ENCODE peak calls at places on chromosomes 6 and 20, in ten cellular contexts. One of them, this sample, is unnamed.

GRCh38 chr6:75077694-75078093 is 128.2 kb downstream of the COL12A1 start:
- DNase-seq in left ventricle myocardium inferior: no peak
- DNase-seq in stimulated activated CD4-positive, alpha-beta T cell treated with anti-CD3 and anti-CD28 coated beads, TNF-alpha, amount 100 ng/mL, for 24 hours: no peak
- DNase-seq in H7: no peak
- DNase-seq in neural crest cell: no peak
- DNase-seq in left cardiac atrium: no peak
- DNase-seq in NCI-H1417: no peak
- DNase-seq in GM13976: no peak
- DNase-seq in mesenchymal stem cell: no peak
- DNase-seq in CD8-positive, alpha-beta memory T cell: no peak
- DNase-seq in this sample: no peak

GRCh38 chr6:46925563-46926253 is 4.0 kb upstream of the ADGRF5 start:
- DNase-seq in left ventricle myocardium inferior: no peak
- DNase-seq in stimulated activated CD4-positive, alpha-beta T cell treated with anti-CD3 and anti-CD28 coated beads, TNF-alpha, amount 100 ng/mL, for 24 hours: no peak
- DNase-seq in H7: no peak
- DNase-seq in neural crest cell: no peak
- DNase-seq in left cardiac atrium: peak
- DNase-seq in NCI-H1417: no peak
- DNase-seq in GM13976: no peak
- DNase-seq in mesenchymal stem cell: peak
- DNase-seq in CD8-positive, alpha-beta memory T cell: no peak
- DNase-seq in this sample: peak

GRCh38 chr6:12254228-12254627 is 35.9 kb upstream of the EDN1 start:
- DNase-seq in left ventricle myocardium inferior: no peak
- DNase-seq in stimulated activated CD4-positive, alpha-beta T cell treated with anti-CD3 and anti-CD28 coated beads, TNF-alpha, amount 100 ng/mL, for 24 hours: no peak
- DNase-seq in H7: no peak
- DNase-seq in neural crest cell: no peak
- DNase-seq in left cardiac atrium: no peak
- DNase-seq in NCI-H1417: no peak
- DNase-seq in GM13976: no peak
- DNase-seq in mesenchymal stem cell: no peak
- DNase-seq in CD8-positive, alpha-beta memory T cell: no peak
- DNase-seq in this sample: no peak

GRCh38 chr6:137775192-137775591 is 91.9 kb upstream of the TNFAIP3 start:
- DNase-seq in left ventricle myocardium inferior: no peak
- DNase-seq in stimulated activated CD4-positive, alpha-beta T cell treated with anti-CD3 and anti-CD28 coated beads, TNF-alpha, amount 100 ng/mL, for 24 hours: no peak
- DNase-seq in H7: no peak
- DNase-seq in neural crest cell: no peak
- DNase-seq in left cardiac atrium: no peak
- DNase-seq in NCI-H1417: no peak
- DNase-seq in GM13976: no peak
- DNase-seq in mesenchymal stem cell: no peak
- DNase-seq in CD8-positive, alpha-beta memory T cell: no peak
- DNase-seq in this sample: no peak

GRCh38 chr20:38230957-38231785 is 29.4 kb downstream of the KIAA1755 start:
- DNase-seq in left ventricle myocardium inferior: no peak
- DNase-seq in stimulated activated CD4-positive, alpha-beta T cell treated with anti-CD3 and anti-CD28 coated beads, TNF-alpha, amount 100 ng/mL, for 24 hours: no peak
- DNase-seq in H7: no peak
- DNase-seq in neural crest cell: no peak
- DNase-seq in left cardiac atrium: peak
- DNase-seq in NCI-H1417: no peak
- DNase-seq in GM13976: no peak
- DNase-seq in mesenchymal stem cell: no peak
- DNase-seq in CD8-positive, alpha-beta memory T cell: no peak
- DNase-seq in this sample: no peak

GRCh38 chr20:22529150-22530019 is 55.0 kb downstream of the FOXA2 start:
- DNase-seq in left ventricle myocardium inferior: no peak
- DNase-seq in stimulated activated CD4-positive, alpha-beta T cell treated with anti-CD3 and anti-CD28 coated beads, TNF-alpha, amount 100 ng/mL, for 24 hours: no peak
- DNase-seq in H7: no peak
- DNase-seq in neural crest cell: no peak
- DNase-seq in left cardiac atrium: no peak
- DNase-seq in NCI-H1417: peak
- DNase-seq in GM13976: no peak
- DNase-seq in mesenchymal stem cell: no peak
- DNase-seq in CD8-positive, alpha-beta memory T cell: no peak
- DNase-seq in this sample: no peak

GRCh38 chr6:134035823-134036296 is 16.6 kb downstream of the SLC2A12 start:
- DNase-seq in left ventricle myocardium inferior: no peak
- DNase-seq in stimulated activated CD4-positive, alpha-beta T cell treated with anti-CD3 and anti-CD28 coated beads, TNF-alpha, amount 100 ng/mL, for 24 hours: no peak
- DNase-seq in H7: no peak
- DNase-seq in neural crest cell: no peak
- DNase-seq in left cardiac atrium: no peak
- DNase-seq in NCI-H1417: peak
- DNase-seq in GM13976: no peak
- DNase-seq in mesenchymal stem cell: no peak
- DNase-seq in CD8-positive, alpha-beta memory T cell: no peak
- DNase-seq in this sample: no peak

GRCh38 chr6:44831002-44831610 is 443.6 kb downstream of the CDC5L start:
- DNase-seq in left ventricle myocardium inferior: no peak
- DNase-seq in stimulated activated CD4-positive, alpha-beta T cell treated with anti-CD3 and anti-CD28 coated beads, TNF-alpha, amount 100 ng/mL, for 24 hours: no peak
- DNase-seq in H7: no peak
- DNase-seq in neural crest cell: no peak
- DNase-seq in left cardiac atrium: no peak
- DNase-seq in NCI-H1417: no peak
- DNase-seq in GM13976: no peak
- DNase-seq in mesenchymal stem cell: peak
- DNase-seq in CD8-positive, alpha-beta memory T cell: no peak
- DNase-seq in this sample: no peak

GRCh38 chr6:145278163-145278807 is 457.0 kb downstream of the EPM2A start:
- DNase-seq in left ventricle myocardium inferior: no peak
- DNase-seq in stimulated activated CD4-positive, alpha-beta T cell treated with anti-CD3 and anti-CD28 coated beads, TNF-alpha, amount 100 ng/mL, for 24 hours: no peak
- DNase-seq in H7: no peak
- DNase-seq in neural crest cell: no peak
- DNase-seq in left cardiac atrium: no peak
- DNase-seq in NCI-H1417: no peak
- DNase-seq in GM13976: no peak
- DNase-seq in mesenchymal stem cell: peak
- DNase-seq in CD8-positive, alpha-beta memory T cell: no peak
- DNase-seq in this sample: no peak

GRCh38 chr6:209432-210103 is 82.7 kb upstream of the DUSP22 start:
- DNase-seq in left ventricle myocardium inferior: no peak
- DNase-seq in stimulated activated CD4-positive, alpha-beta T cell treated with anti-CD3 and anti-CD28 coated beads, TNF-alpha, amount 100 ng/mL, for 24 hours: no peak
- DNase-seq in H7: no peak
- DNase-seq in neural crest cell: no peak
- DNase-seq in left cardiac atrium: no peak
- DNase-seq in NCI-H1417: no peak
- DNase-seq in GM13976: peak
- DNase-seq in mesenchymal stem cell: no peak
- DNase-seq in CD8-positive, alpha-beta memory T cell: peak
- DNase-seq in this sample: no peak

GRCh38 chr20:4817230-4817671 is 95.5 kb downstream of the PRND start:
- DNase-seq in left ventricle myocardium inferior: no peak
- DNase-seq in stimulated activated CD4-positive, alpha-beta T cell treated with anti-CD3 and anti-CD28 coated beads, TNF-alpha, amount 100 ng/mL, for 24 hours: no peak
- DNase-seq in H7: no peak
- DNase-seq in neural crest cell: no peak
- DNase-seq in left cardiac atrium: no peak
- DNase-seq in NCI-H1417: no peak
- DNase-seq in GM13976: no peak
- DNase-seq in mesenchymal stem cell: no peak
- DNase-seq in CD8-positive, alpha-beta memory T cell: no peak
- DNase-seq in this sample: no peak

GRCh38 chr6:31394381-31394780 is 9.0 kb upstream of the MICA start:
- DNase-seq in left ventricle myocardium inferior: no peak
- DNase-seq in stimulated activated CD4-positive, alpha-beta T cell treated with anti-CD3 and anti-CD28 coated beads, TNF-alpha, amount 100 ng/mL, for 24 hours: no peak
- DNase-seq in H7: no peak
- DNase-seq in neural crest cell: no peak
- DNase-seq in left cardiac atrium: no peak
- DNase-seq in NCI-H1417: no peak
- DNase-seq in GM13976: no peak
- DNase-seq in mesenchymal stem cell: no peak
- DNase-seq in CD8-positive, alpha-beta memory T cell: no peak
- DNase-seq in this sample: no peak

GRCh38 chr6:118768441-118768840 is 117.0 kb upstream of the CEP85L start:
- DNase-seq in left ventricle myocardium inferior: no peak
- DNase-seq in stimulated activated CD4-positive, alpha-beta T cell treated with anti-CD3 and anti-CD28 coated beads, TNF-alpha, amount 100 ng/mL, for 24 hours: no peak
- DNase-seq in H7: no peak
- DNase-seq in neural crest cell: no peak
- DNase-seq in left cardiac atrium: no peak
- DNase-seq in NCI-H1417: no peak
- DNase-seq in GM13976: no peak
- DNase-seq in mesenchymal stem cell: no peak
- DNase-seq in CD8-positive, alpha-beta memory T cell: no peak
- DNase-seq in this sample: no peak

GRCh38 chr6:96909826-96910225 is 12.1 kb upstream of the NDUFAF4 start:
- DNase-seq in left ventricle myocardium inferior: no peak
- DNase-seq in stimulated activated CD4-positive, alpha-beta T cell treated with anti-CD3 and anti-CD28 coated beads, TNF-alpha, amount 100 ng/mL, for 24 hours: no peak
- DNase-seq in H7: no peak
- DNase-seq in neural crest cell: no peak
- DNase-seq in left cardiac atrium: no peak
- DNase-seq in NCI-H1417: no peak
- DNase-seq in GM13976: no peak
- DNase-seq in mesenchymal stem cell: no peak
- DNase-seq in CD8-positive, alpha-beta memory T cell: no peak
- DNase-seq in this sample: no peak

GRCh38 chr6:34182751-34183531 is 37.1 kb upstream of the GRM4 start:
- DNase-seq in left ventricle myocardium inferior: no peak
- DNase-seq in stimulated activated CD4-positive, alpha-beta T cell treated with anti-CD3 and anti-CD28 coated beads, TNF-alpha, amount 100 ng/mL, for 24 hours: peak
- DNase-seq in H7: peak
- DNase-seq in neural crest cell: no peak
- DNase-seq in left cardiac atrium: no peak
- DNase-seq in NCI-H1417: no peak
- DNase-seq in GM13976: peak
- DNase-seq in mesenchymal stem cell: no peak
- DNase-seq in CD8-positive, alpha-beta memory T cell: peak
- DNase-seq in this sample: no peak

GRCh38 chr6:156954191-156954590 is 177.0 kb downstream of the ARID1B start:
- DNase-seq in left ventricle myocardium inferior: no peak
- DNase-seq in stimulated activated CD4-positive, alpha-beta T cell treated with anti-CD3 and anti-CD28 coated beads, TNF-alpha, amount 100 ng/mL, for 24 hours: no peak
- DNase-seq in H7: no peak
- DNase-seq in neural crest cell: no peak
- DNase-seq in left cardiac atrium: no peak
- DNase-seq in NCI-H1417: no peak
- DNase-seq in GM13976: no peak
- DNase-seq in mesenchymal stem cell: peak
- DNase-seq in CD8-positive, alpha-beta memory T cell: no peak
- DNase-seq in this sample: no peak

GRCh38 chr6:5174756-5175155 is 86.0 kb downstream of the LYRM4 start:
- DNase-seq in left ventricle myocardium inferior: no peak
- DNase-seq in stimulated activated CD4-positive, alpha-beta T cell treated with anti-CD3 and anti-CD28 coated beads, TNF-alpha, amount 100 ng/mL, for 24 hours: no peak
- DNase-seq in H7: no peak
- DNase-seq in neural crest cell: no peak
- DNase-seq in left cardiac atrium: no peak
- DNase-seq in NCI-H1417: no peak
- DNase-seq in GM13976: no peak
- DNase-seq in mesenchymal stem cell: no peak
- DNase-seq in CD8-positive, alpha-beta memory T cell: no peak
- DNase-seq in this sample: no peak

GRCh38 chr6:74879234-74879633 is 326.6 kb downstream of the COL12A1 start:
- DNase-seq in left ventricle myocardium inferior: no peak
- DNase-seq in stimulated activated CD4-positive, alpha-beta T cell treated with anti-CD3 and anti-CD28 coated beads, TNF-alpha, amount 100 ng/mL, for 24 hours: no peak
- DNase-seq in H7: no peak
- DNase-seq in neural crest cell: no peak
- DNase-seq in left cardiac atrium: no peak
- DNase-seq in NCI-H1417: no peak
- DNase-seq in GM13976: no peak
- DNase-seq in mesenchymal stem cell: peak
- DNase-seq in CD8-positive, alpha-beta memory T cell: no peak
- DNase-seq in this sample: no peak

GRCh38 chr20:3606021-3606420 is 57.2 kb downstream of the GFRA4 start:
- DNase-seq in left ventricle myocardium inferior: no peak
- DNase-seq in stimulated activated CD4-positive, alpha-beta T cell treated with anti-CD3 and anti-CD28 coated beads, TNF-alpha, amount 100 ng/mL, for 24 hours: no peak
- DNase-seq in H7: no peak
- DNase-seq in neural crest cell: no peak
- DNase-seq in left cardiac atrium: no peak
- DNase-seq in NCI-H1417: no peak
- DNase-seq in GM13976: no peak
- DNase-seq in mesenchymal stem cell: peak
- DNase-seq in CD8-positive, alpha-beta memory T cell: no peak
- DNase-seq in this sample: no peak

GRCh38 chr20:60055740-60056139 is 97.5 kb downstream of the CDH26 start:
- DNase-seq in left ventricle myocardium inferior: peak
- DNase-seq in stimulated activated CD4-positive, alpha-beta T cell treated with anti-CD3 and anti-CD28 coated beads, TNF-alpha, amount 100 ng/mL, for 24 hours: no peak
- DNase-seq in H7: no peak
- DNase-seq in neural crest cell: no peak
- DNase-seq in left cardiac atrium: peak
- DNase-seq in NCI-H1417: peak
- DNase-seq in GM13976: no peak
- DNase-seq in mesenchymal stem cell: no peak
- DNase-seq in CD8-positive, alpha-beta memory T cell: peak
- DNase-seq in this sample: peak

GRCh38 chr6:75266716-75267291 is 17.8 kb downstream of the TMEM30A start:
- DNase-seq in left ventricle myocardium inferior: no peak
- DNase-seq in stimulated activated CD4-positive, alpha-beta T cell treated with anti-CD3 and anti-CD28 coated beads, TNF-alpha, amount 100 ng/mL, for 24 hours: no peak
- DNase-seq in H7: no peak
- DNase-seq in neural crest cell: no peak
- DNase-seq in left cardiac atrium: no peak
- DNase-seq in NCI-H1417: peak
- DNase-seq in GM13976: peak
- DNase-seq in mesenchymal stem cell: peak
- DNase-seq in CD8-positive, alpha-beta memory T cell: no peak
- DNase-seq in this sample: no peak

GRCh38 chr20:5127204-5127858 is 523 bp downstream of the CDS2 start:
- DNase-seq in left ventricle myocardium inferior: peak
- DNase-seq in stimulated activated CD4-positive, alpha-beta T cell treated with anti-CD3 and anti-CD28 coated beads, TNF-alpha, amount 100 ng/mL, for 24 hours: peak
- DNase-seq in H7: peak
- DNase-seq in neural crest cell: peak
- DNase-seq in left cardiac atrium: peak
- DNase-seq in NCI-H1417: peak
- DNase-seq in GM13976: peak
- DNase-seq in mesenchymal stem cell: peak
- DNase-seq in CD8-positive, alpha-beta memory T cell: peak
- DNase-seq in this sample: peak

GRCh38 chr20:36804425-36804824 is 30.9 kb upstream of the DSN1 start:
- DNase-seq in left ventricle myocardium inferior: no peak
- DNase-seq in stimulated activated CD4-positive, alpha-beta T cell treated with anti-CD3 and anti-CD28 coated beads, TNF-alpha, amount 100 ng/mL, for 24 hours: no peak
- DNase-seq in H7: no peak
- DNase-seq in neural crest cell: no peak
- DNase-seq in left cardiac atrium: no peak
- DNase-seq in NCI-H1417: no peak
- DNase-seq in GM13976: no peak
- DNase-seq in mesenchymal stem cell: no peak
- DNase-seq in CD8-positive, alpha-beta memory T cell: no peak
- DNase-seq in this sample: no peak

GRCh38 chr6:64012351-64013060 is 376.9 kb downstream of the PHF3 start:
- DNase-seq in left ventricle myocardium inferior: no peak
- DNase-seq in stimulated activated CD4-positive, alpha-beta T cell treated with anti-CD3 and anti-CD28 coated beads, TNF-alpha, amount 100 ng/mL, for 24 hours: no peak
- DNase-seq in H7: peak
- DNase-seq in neural crest cell: peak
- DNase-seq in left cardiac atrium: no peak
- DNase-seq in NCI-H1417: peak
- DNase-seq in GM13976: peak
- DNase-seq in mesenchymal stem cell: peak
- DNase-seq in CD8-positive, alpha-beta memory T cell: no peak
- DNase-seq in this sample: no peak

GRCh38 chr6:148548065-148548748 is 198.6 kb upstream of the UST start:
- DNase-seq in left ventricle myocardium inferior: peak
- DNase-seq in stimulated activated CD4-positive, alpha-beta T cell treated with anti-CD3 and anti-CD28 coated beads, TNF-alpha, amount 100 ng/mL, for 24 hours: no peak
- DNase-seq in H7: no peak
- DNase-seq in neural crest cell: no peak
- DNase-seq in left cardiac atrium: peak
- DNase-seq in NCI-H1417: no peak
- DNase-seq in GM13976: no peak
- DNase-seq in mesenchymal stem cell: no peak
- DNase-seq in CD8-positive, alpha-beta memory T cell: no peak
- DNase-seq in this sample: no peak

GRCh38 chr6:38080889-38081288 is 261.4 kb downstream of the ZFAND3 start:
- DNase-seq in left ventricle myocardium inferior: no peak
- DNase-seq in stimulated activated CD4-positive, alpha-beta T cell treated with anti-CD3 and anti-CD28 coated beads, TNF-alpha, amount 100 ng/mL, for 24 hours: no peak
- DNase-seq in H7: no peak
- DNase-seq in neural crest cell: no peak
- DNase-seq in left cardiac atrium: no peak
- DNase-seq in NCI-H1417: no peak
- DNase-seq in GM13976: no peak
- DNase-seq in mesenchymal stem cell: no peak
- DNase-seq in CD8-positive, alpha-beta memory T cell: no peak
- DNase-seq in this sample: no peak

GRCh38 chr6:158636778-158637177 is 7.8 kb downstream of the DYNLT1 start:
- DNase-seq in left ventricle myocardium inferior: no peak
- DNase-seq in stimulated activated CD4-positive, alpha-beta T cell treated with anti-CD3 and anti-CD28 coated beads, TNF-alpha, amount 100 ng/mL, for 24 hours: no peak
- DNase-seq in H7: no peak
- DNase-seq in neural crest cell: no peak
- DNase-seq in left cardiac atrium: no peak
- DNase-seq in NCI-H1417: no peak
- DNase-seq in GM13976: no peak
- DNase-seq in mesenchymal stem cell: no peak
- DNase-seq in CD8-positive, alpha-beta memory T cell: no peak
- DNase-seq in this sample: no peak

GRCh38 chr6:41593451-41594238 is 44.6 kb upstream of the MDFI start:
- DNase-seq in left ventricle myocardium inferior: no peak
- DNase-seq in stimulated activated CD4-positive, alpha-beta T cell treated with anti-CD3 and anti-CD28 coated beads, TNF-alpha, amount 100 ng/mL, for 24 hours: no peak
- DNase-seq in H7: no peak
- DNase-seq in neural crest cell: no peak
- DNase-seq in left cardiac atrium: no peak
- DNase-seq in NCI-H1417: peak
- DNase-seq in GM13976: no peak
- DNase-seq in mesenchymal stem cell: no peak
- DNase-seq in CD8-positive, alpha-beta memory T cell: no peak
- DNase-seq in this sample: no peak

This sample was measured in lower lobe of right lung.